ENCODE peak calls at places on chromosomes 13 and 19, in ten cellular contexts. O, Q, M, X, Y, L, J, C, W and E are unnamed samples.

GRCh38 chr13:44713793-44714469 is 137.8 kb upstream of the TSC22D1 start:
- DNase-seq in J (no peak), X (no peak), M (peak), O (peak), C (no peak), W (no peak), Q (peak), Y (peak), L (no peak), E (no peak)

GRCh38 chr19:13788991-13789390 is 6.3 kb upstream of the ZSWIM4 start:
- DNase-seq in J (no peak), M (peak), Y (no peak), C (peak), Q (no peak), L (no peak), W (no peak), X (no peak), O (no peak), E (peak)

GRCh38 chr13:35475960-35476943 is at the start of gene MAB21L1:
- DNase-seq in Q (no peak), C (peak), Y (peak), M (no peak), O (no peak), X (peak), J (peak), L (peak), W (no peak), E (no peak)

GRCh38 chr19:43555185-43555770 is 20.0 kb downstream of the XRCC1 start:
- DNase-seq in O (peak), X (no peak), W (peak), J (peak), C (peak), M (peak), Q (peak), Y (peak), L (peak), E (peak)

GRCh38 chr13:31234729-31235128 is 35.0 kb downstream of the B3GLCT start:
- DNase-seq in O (peak), X (no peak), M (no peak), Y (no peak), J (no peak), W (no peak), L (no peak), Q (no peak), C (no peak), E (no peak)

GRCh38 chr13:74443623-74444022 is 309.4 kb upstream of the KLF12 start:
- DNase-seq in J (no peak), C (no peak), X (no peak), M (peak), O (peak), Y (peak), L (no peak), Q (peak), W (no peak), E (no peak)

GRCh38 chr19:13370948-13371347 is 135.3 kb downstream of the CACNA1A start:
- DNase-seq in Y (no peak), X (no peak), J (no peak), M (no peak), L (no peak), O (no peak), Q (no peak), W (no peak), C (no peak), E (no peak)

GRCh38 chr19:844300-844971 is 3.6 kb downstream of the PRTN3 start:
- DNase-seq in Q (no peak), Y (no peak), O (no peak), L (no peak), J (peak), C (no peak), X (no peak), W (no peak), M (no peak), E (no peak)

GRCh38 chr19:39410620-39411005 is 1.9 kb upstream of the PLEKHG2 start:
- DNase-seq in M (no peak), C (no peak), Q (no peak), L (no peak), J (no peak), O (no peak), X (no peak), W (no peak), Y (no peak), E (no peak)